ENCODE peak calls at places on chromosomes 1 and 21, in five cellular contexts. N is transverse colon, G is body of pancreas, C is heart left ventricle, U is uterus. P is an unnamed sample. For H3K27me3, the result is how much of the 10 kb centered on the place peaks cover.

GRCh38 chr1:185398022-185398421 is 81.0 kb upstream of the IVNS1ABP start:
- DNase-seq in N (no peak), G (no peak), C (no peak), U (no peak), P (no peak)

GRCh38 chr1:20386682-20387081 is 96.0 kb downstream of the VWA5B1 start:
- DNase-seq in N (no peak), G (no peak), C (no peak), U (no peak), P (no peak)

GRCh38 chr21:29124645-29125044 is 5.8 kb upstream of the MAP3K7CL start:
- DNase-seq in N (no peak), G (no peak), C (no peak), U (no peak), P (no peak)

GRCh38 chr1:23931481-23931880 is 18.3 kb upstream of the CNR2 start:
- DNase-seq in N (no peak), G (no peak), C (no peak), U (no peak), P (no peak)

GRCh38 chr1:153509729-153510354 is 25.9 kb downstream of the S100A6 start:
- DNase-seq in N (peak), G (no peak), C (peak), U (no peak), P (no peak)

GRCh38 chr1:198734323-198735008 is 95.6 kb downstream of the PTPRC start:
- DNase-seq in N (no peak), G (no peak), C (no peak), U (no peak), P (no peak)

GRCh38 chr1:111733183-111733995 is 5.8 kb downstream of the INKA2 start:
- DNase-seq in N (peak), G (no peak), C (peak), U (peak), P (peak)

GRCh38 chr1:1600861-1601563 is 1.1 kb upstream of the FNDC10 start:
- DNase-seq in N (no peak), G (no peak), C (peak), U (no peak), P (peak)

GRCh38 chr1:201457508-201457960 is 11.5 kb downstream of the PHLDA3 start:
- DNase-seq in N (no peak), G (no peak), C (no peak), U (no peak), P (no peak)

GRCh38 chr1:178450871-178451270 is 45.9 kb downstream of the CLEC20A start:
- DNase-seq in N (no peak), G (no peak), C (no peak), U (no peak), P (no peak)

GRCh38 chr1:5564578-5565257 is 427.5 kb downstream of the NPHP4 start:
- DNase-seq in N (no peak), G (no peak), C (no peak), U (no peak), P (no peak)

GRCh38 chr1:241675983-241676382 is 23.9 kb downstream of the WDR64 start:
- DNase-seq in N (no peak), G (no peak), C (no peak), U (no peak), P (no peak)

DNA sequence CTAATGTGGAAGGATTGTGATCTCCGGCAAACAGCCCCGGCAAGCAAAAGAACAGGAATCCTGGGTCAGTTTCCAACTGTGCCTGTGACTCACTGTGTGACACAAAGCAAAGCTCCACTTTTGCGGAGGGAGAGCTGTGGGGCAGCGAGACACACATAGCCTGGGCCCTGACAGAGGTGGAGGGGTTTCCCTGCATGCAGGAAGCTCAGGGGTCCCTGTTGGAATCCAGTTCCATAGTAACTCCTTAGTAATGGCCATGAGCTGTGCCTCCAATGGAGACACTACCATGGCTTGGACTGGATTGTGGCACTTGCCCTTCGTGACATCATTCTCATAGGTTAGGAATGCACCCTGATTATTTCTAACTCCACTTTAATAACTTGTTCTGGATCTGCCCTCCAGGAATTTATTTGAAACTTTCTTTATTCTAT is 47.0 kb upstream of the ATF3 start:
- DNase-seq in N (no peak), G (no peak), C (peak), U (peak), P (peak)
- H3K27ac ChIP-seq in N (peak), G (no peak), C (peak), U (peak), P (peak)

GRCh38 chr21:45403825-45404725 is 890 bp upstream of the COL18A1 start:
- DNase-seq in N (peak), G (peak), C (peak), U (peak), P (no peak)
- H3K27me3 ChIP-seq in N (half or more), G (under half), C (under half), U (under half), P (under half)

GRCh38 chr1:179883040-179883501 is 986 bp downstream of the TOR1AIP1 start:
- DNase-seq in N (peak), G (no peak), C (no peak), U (no peak), P (no peak)
- TF ChIP-seq POLR2A in N (no peak), G (no peak), C (no peak), U (no peak), P (no peak)

DNA sequence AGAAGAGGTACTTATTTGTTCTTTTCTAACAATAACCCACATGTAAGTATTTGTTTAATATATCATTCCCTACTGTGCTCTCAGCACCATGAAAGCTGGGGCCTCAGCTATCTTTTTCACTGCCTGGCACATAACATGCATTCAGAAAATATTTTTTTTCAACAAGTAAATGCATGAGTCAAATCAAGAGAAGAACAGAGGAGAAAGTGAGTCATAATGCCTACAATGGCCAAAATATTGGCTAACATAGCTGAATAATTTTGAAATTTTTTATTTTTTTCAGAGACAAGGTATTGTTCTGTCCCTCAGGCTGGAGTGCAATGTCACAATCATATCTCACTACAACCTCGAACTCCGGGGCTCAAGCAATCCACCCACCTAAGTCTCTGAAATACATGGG is 252.2 kb upstream of the ADAMTS5 start:
- DNase-seq in N (no peak), G (no peak), C (no peak), U (no peak), P (no peak)
- H3K27ac ChIP-seq in N (no peak), G (no peak), C (no peak), U (no peak), P (no peak)

DNA sequence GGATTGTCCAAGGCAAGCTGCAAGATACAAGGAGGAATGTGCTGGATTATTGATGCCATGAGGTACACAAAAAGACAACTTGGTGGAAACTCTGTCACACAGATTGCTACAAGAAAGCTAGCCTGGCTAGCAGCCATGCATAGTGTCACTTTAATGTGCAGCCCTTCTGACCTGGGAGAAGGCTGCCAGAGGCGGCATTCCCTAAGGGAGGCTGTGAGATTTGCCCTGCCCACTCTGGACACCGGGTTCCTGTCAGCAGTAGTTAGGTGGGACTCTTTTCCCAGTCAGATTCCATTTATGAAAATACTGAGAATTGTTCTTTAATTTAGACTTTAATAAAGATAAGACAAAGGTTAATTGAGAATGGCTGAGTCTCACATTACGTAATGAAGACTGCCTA is 47.8 kb upstream of the SYT6 start:
- DNase-seq in N (no peak), G (no peak), C (no peak), U (no peak), P (no peak)
- H3K27me3 ChIP-seq in N (under half), G (under half), C (under half), U (under half), P (under half)

GRCh38 chr1:155227261-155228095 is 19.0 kb downstream of the MTX1 start:
- DNase-seq in N (peak), G (peak), C (peak), U (peak), P (peak)
- TF ChIP-seq POLR2A in N (peak), G (peak), C (peak), U (peak), P (peak)

GRCh38 chr1:180728472-180729106 is 96.8 kb downstream of the XPR1 start:
- DNase-seq in N (no peak), G (no peak), C (no peak), U (no peak), P (no peak)

GRCh38 chr1:180731131-180731530 is 99.3 kb downstream of the XPR1 start:
- DNase-seq in N (no peak), G (no peak), C (no peak), U (no peak), P (no peak)

GRCh38 chr1:180734366-180734765 is 102.5 kb downstream of the XPR1 start:
- DNase-seq in N (no peak), G (no peak), C (no peak), U (no peak), P (no peak)

GRCh38 chr1:180732866-180733265 is 101.0 kb downstream of the XPR1 start:
- DNase-seq in N (no peak), G (no peak), C (no peak), U (no peak), P (no peak)
- H3K27ac ChIP-seq in N (no peak), G (no peak), C (no peak), U (no peak), P (no peak)

DNA sequence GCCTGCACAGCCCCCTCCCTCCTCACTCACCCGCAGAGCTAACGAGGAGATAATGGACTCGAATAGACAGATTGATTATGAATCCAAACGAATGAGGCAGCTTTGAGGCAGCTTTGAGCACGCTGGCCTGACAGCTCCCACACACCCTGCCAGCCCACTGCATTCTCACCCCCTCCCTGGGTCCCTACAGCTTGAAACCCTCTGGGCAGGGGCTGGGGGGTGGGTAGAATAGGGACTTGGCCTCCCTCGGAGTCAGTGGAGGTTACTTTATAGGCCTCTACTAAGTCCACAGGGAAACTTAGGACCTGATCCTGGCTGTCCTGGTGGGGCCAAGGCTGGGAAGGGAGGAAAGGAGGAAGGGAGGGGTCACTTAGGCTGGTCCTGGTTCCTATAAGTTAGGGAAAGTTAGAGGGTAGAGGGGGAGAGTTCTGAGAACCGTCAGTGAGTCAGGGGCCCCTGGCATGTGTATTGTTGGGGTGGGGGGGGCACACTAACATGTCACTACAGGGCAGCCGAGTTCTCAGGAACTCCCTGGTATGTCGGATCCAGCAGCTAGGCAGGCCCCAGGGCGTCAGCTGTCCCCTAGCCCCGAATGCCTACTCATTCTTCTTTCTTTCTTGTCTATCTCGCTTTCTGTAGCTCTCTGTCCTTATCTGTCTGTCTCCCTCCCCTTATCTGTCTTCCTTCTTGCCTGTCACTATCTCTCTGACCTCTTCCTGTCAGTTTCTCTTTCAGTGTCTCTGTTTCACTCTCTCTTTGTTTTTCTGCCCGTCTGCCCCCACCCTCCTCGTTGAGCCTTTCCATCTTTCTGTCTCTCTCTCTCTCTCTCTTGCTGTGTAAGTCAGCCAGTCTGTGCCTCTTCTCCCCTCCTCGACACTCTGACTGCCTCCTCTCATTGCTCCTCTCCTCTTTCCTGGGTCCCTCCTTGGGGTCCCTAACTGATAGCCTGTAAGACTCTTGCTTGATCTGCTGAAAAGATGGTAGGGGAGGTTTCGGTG is 2.2 kb downstream of the NTRK1 start:
- DNase-seq in N (no peak), G (no peak), C (no peak), U (no peak), P (no peak)
- H3K27me3 ChIP-seq in N (half or more), G (under half), C (under half), U (under half), P (under half)

GRCh38 chr1:232383455-232384074 is 246.4 kb downstream of the SIPA1L2 start:
- DNase-seq in N (no peak), G (no peak), C (no peak), U (no peak), P (no peak)
- TF ChIP-seq POLR2A in N (no peak), G (no peak), C (no peak), U (no peak), P (no peak)

GRCh38 chr1:26278303-26278702 is 1.6 kb upstream of the SH3BGRL3 start:
- DNase-seq in N (peak), G (no peak), C (peak), U (no peak), P (no peak)
- H3K27ac ChIP-seq in N (peak), G (peak), C (peak), U (peak), P (peak)

P was measured in adrenal gland.